ENCODE peak calls at places on chromosomes 11 and 22, in four cellular contexts. Q is T-helper 9 cell, N is amniotic epithelial cell, O is NCI-H2107. G is an unnamed sample.

GRCh38 chr22:18095101-18095805 is 15.4 kb upstream of the TUBA8 start:
- DNase-seq in Q (no peak), N (peak), O (no peak), G (no peak)

GRCh38 chr22:26967282-26967681 is 309.9 kb downstream of the MIAT start:
- DNase-seq in Q (no peak), N (no peak), O (no peak), G (no peak)

GRCh38 chr11:46272816-46273427 is 4.5 kb upstream of the CREB3L1 start:
- DNase-seq in Q (no peak), N (peak), O (no peak), G (no peak)

GRCh38 chr22:44752285-44753188 is at the start of gene ARHGAP8:
- DNase-seq in Q (no peak), N (no peak), O (no peak), G (no peak)

GRCh38 chr22:20765938-20766337 is 8.0 kb upstream of the SERPIND1 start:
- DNase-seq in Q (no peak), N (no peak), O (no peak), G (no peak)

GRCh38 chr11:18314794-18315523 is 7.0 kb downstream of the HPS5 start:
- DNase-seq in Q (no peak), N (peak), O (no peak), G (no peak)

GRCh38 chr22:36687516-36687915 is 16.0 kb downstream of the CACNG2 start:
- DNase-seq in Q (no peak), N (no peak), O (no peak), G (no peak)

GRCh38 chr22:46081831-46082210 is 68.5 kb upstream of the PPARA start:
- DNase-seq in Q (no peak), N (no peak), O (no peak), G (no peak)

GRCh38 chr11:8312966-8313365 is 49.3 kb upstream of the LMO1 start:
- DNase-seq in Q (no peak), N (no peak), O (no peak), G (no peak)

GRCh38 chr11:72586591-72587090 is 87.6 kb downstream of the PDE2A start:
- DNase-seq in Q (no peak), N (no peak), O (no peak), G (no peak)

GRCh38 chr11:81596709-81597108 is 1137.0 kb downstream of the FAM181B start:
- DNase-seq in Q (no peak), N (no peak), O (no peak), G (no peak)

GRCh38 chr22:36478966-36479365 is 2.5 kb downstream of the TXN2 start:
- DNase-seq in Q (no peak), N (peak), O (no peak), G (no peak)

GRCh38 chr22:43516386-43516785 is 104.6 kb downstream of the MPPED1 start:
- DNase-seq in Q (no peak), N (no peak), O (no peak), G (no peak)

GRCh38 chr11:119416606-119417580 is 6.1 kb downstream of the THY1 start:
- DNase-seq in Q (no peak), N (peak), O (no peak), G (no peak)

GRCh38 chr11:2482745-2483144 is 37.9 kb downstream of the KCNQ1 start:
- DNase-seq in Q (no peak), N (no peak), O (no peak), G (no peak)

GRCh38 chr22:27218521-27218920 is 561.1 kb downstream of the MIAT start:
- DNase-seq in Q (no peak), N (no peak), O (no peak), G (no peak)

GRCh38 chr11:131392528-131393255 is 22.3 kb downstream of the NTM start:
- DNase-seq in Q (no peak), N (no peak), O (no peak), G (no peak)

GRCh38 chr11:128555606-128556005 is 31.8 kb downstream of the ETS1 start:
- DNase-seq in Q (no peak), N (peak), O (no peak), G (no peak)

GRCh38 chr11:105854269-105854668 is 167.8 kb downstream of the MSANTD4 start:
- DNase-seq in Q (no peak), N (no peak), O (no peak), G (no peak)

GRCh38 chr22:39179401-39179827 is 26.9 kb upstream of the CBX7 start:
- DNase-seq in Q (no peak), N (no peak), O (no peak), G (no peak)

GRCh38 chr11:87368876-87369480 is 331.2 kb downstream of the TMEM135 start:
- DNase-seq in Q (no peak), N (no peak), O (peak), G (peak)

GRCh38 chr11:1237851-1238250 is 15.0 kb downstream of the MUC5B start:
- DNase-seq in Q (no peak), N (no peak), O (no peak), G (no peak)

GRCh38 chr11:131770801-131771200 is 400.4 kb downstream of the NTM start:
- DNase-seq in Q (no peak), N (no peak), O (no peak), G (no peak)

GRCh38 chr22:25113316-25113721 is 86.3 kb upstream of the CRYBB3 start:
- DNase-seq in Q (no peak), N (no peak), O (no peak), G (no peak)

GRCh38 chr11:68412593-68413475 is 47.7 kb upstream of the PPP6R3 start:
- DNase-seq in Q (no peak), N (peak), O (no peak), G (no peak)

GRCh38 chr22:21734540-21735197 is 925 bp downstream of the YPEL1 start:
- DNase-seq in Q (no peak), N (peak), O (no peak), G (no peak)